ENCODE peak calls at places on chromosomes 13 and 19, in six cellular contexts. C is adrenal gland, D is choroid plexus epithelial cell, F is testis, U is left ventricle myocardium inferior, R is tibial artery. L is an unnamed sample.

GRCh38 chr19:5932593-5933262 is 18.7 kb downstream of the CAPS start:
- DNase-seq in C (no peak), D (no peak), F (no peak), U (no peak), R (no peak), L (no peak)

GRCh38 chr13:109652536-109652935 is 133.8 kb downstream of the IRS2 start:
- DNase-seq in C (no peak), D (peak; percentile 61), F (no peak), U (no peak), R (no peak), L (no peak)

GRCh38 chr13:110628477-110628793 is 13.1 kb downstream of the NAXD start:
- DNase-seq in C (peak; percentile 69), D (peak; percentile 85), F (no peak), U (no peak), R (no peak), L (no peak)

GRCh38 chr19:54355675-54356074 is 9.1 kb downstream of the LAIR1 start:
- DNase-seq in C (no peak), D (no peak), F (no peak), U (no peak), R (peak; percentile 55), L (no peak)

GRCh38 chr19:30326076-30326710 is 46.0 kb upstream of the ZNF536 start:
- DNase-seq in C (no peak), D (no peak), F (no peak), U (peak; percentile 70), R (no peak), L (no peak)

GRCh38 chr19:28290963-28291657 is 921.8 kb downstream of the UQCRFS1 start:
- DNase-seq in C (no peak), D (peak; percentile 30), F (no peak), U (no peak), R (no peak), L (no peak)

GRCh38 chr19:677201-677600 is 1.0 kb downstream of the FSTL3 start:
- DNase-seq in C (peak; percentile 92), D (peak; percentile 87), F (peak; percentile 58), U (peak; percentile 78), R (peak; percentile 95), L (peak; percentile 72)

GRCh38 chr19:8108560-8109445 is 40.6 kb downstream of the FBN3 start:
- DNase-seq in C (no peak), D (no peak), F (no peak), U (no peak), R (no peak), L (no peak)

GRCh38 chr13:112106467-112107141 is 39.7 kb downstream of the SOX1 start:
- DNase-seq in C (no peak), D (no peak), F (no peak), U (no peak), R (no peak), L (no peak)

GRCh38 chr19:342801-343421 is 1.7 kb downstream of the MIER2 start:
- DNase-seq in C (peak; percentile 77), D (peak; percentile 88), F (peak; percentile 50), U (peak; percentile 67), R (peak; percentile 79), L (no peak)

GRCh38 chr13:52359534-52359933 is 46.4 kb downstream of the THSD1 start:
- DNase-seq in C (no peak), D (peak; percentile 25), F (no peak), U (no peak), R (no peak), L (no peak)

GRCh38 chr13:37747071-37747612 is 122.4 kb downstream of the TRPC4 start:
- DNase-seq in C (no peak), D (peak; percentile 91), F (no peak), U (no peak), R (no peak), L (no peak)

GRCh38 chr19:50416034-50416814 is 2.5 kb upstream of the SPIB start:
- DNase-seq in C (no peak), D (no peak), F (no peak), U (no peak), R (no peak), L (no peak)
- H3K4me3 ChIP-seq in C (no peak overlapping the region), D (no peak overlapping the region), F (no peak overlapping the region), U (no peak overlapping the region), R (no peak overlapping the region), L (no peak overlapping the region)

GRCh38 chr13:33284916-33285315 is 639 bp downstream of the STARD13 start:
- DNase-seq in C (no peak), D (peak; percentile 46), F (no peak), U (no peak), R (no peak), L (no peak)

GRCh38 chr13:33285420-33286124 is at the start of gene STARD13:
- DNase-seq in C (peak; percentile 96), D (peak; percentile 98), F (peak; percentile 95), U (peak; percentile 94), R (peak; percentile 98), L (peak; percentile 93)

GRCh38 chr13:33284016-33284415 is 1.5 kb downstream of the STARD13 start:
- DNase-seq in C (no peak), D (peak; percentile 55), F (no peak), U (no peak), R (no peak), L (no peak)

GRCh38 chr13:33287142-33287882 is 1.8 kb upstream of the STARD13 start:
- DNase-seq in C (no peak), D (no peak), F (no peak), U (no peak), R (no peak), L (no peak)

GRCh38 chr13:33286143-33286542 is 588 bp upstream of the STARD13 start:
- DNase-seq in C (no peak), D (peak; percentile 47), F (peak; percentile 57), U (no peak), R (no peak), L (no peak)
- H3K4me3 ChIP-seq in C (no peak overlapping the region), D (peak overlapping the region; percentile 82), F (peak overlapping the region; percentile 67), U (peak overlapping the region; percentile 82), R (peak overlapping the region; percentile 68), L (peak overlapping the region; percentile 89)

DNA sequence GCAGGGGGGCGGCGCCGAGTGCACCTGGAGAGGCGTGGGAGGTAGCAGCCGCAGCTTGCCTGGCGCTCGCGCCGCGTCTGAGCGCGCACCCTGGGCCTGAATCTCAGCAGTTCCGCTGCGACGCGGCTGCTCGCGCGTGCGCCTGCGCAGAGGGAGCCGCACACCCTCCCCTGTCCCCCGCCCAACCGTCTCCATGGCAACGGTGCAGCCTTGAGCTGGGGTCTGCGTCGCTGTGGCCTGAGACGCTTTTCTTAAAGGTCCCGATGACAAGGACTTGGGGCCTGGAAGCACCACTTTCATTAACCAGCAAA is at the start of gene PNMA8B:
- DNase-seq in C (peak; percentile 94), D (peak; percentile 65), F (peak; percentile 86), U (peak; percentile 63), R (peak; percentile 69), L (no peak)
- H3K4me3 ChIP-seq in C (no peak within 1 kb of the TSS), D (peak within 1 kb of the TSS; percentile 57), F (peak within 1 kb of the TSS; percentile 33), U (peak within 1 kb of the TSS; percentile 60), R (peak within 1 kb of the TSS; percentile 34), L (peak within 1 kb of the TSS; percentile 67)

GRCh38 chr19:55645512-55645881 is 2.0 kb downstream of the ZNF581 start:
- DNase-seq in C (no peak), D (no peak), F (no peak), U (no peak), R (no peak), L (no peak)
- H3K4me3 ChIP-seq in C (no peak overlapping the region), D (no peak overlapping the region), F (no peak overlapping the region), U (peak overlapping the region; percentile 93), R (no peak overlapping the region), L (no peak overlapping the region)

L was measured in thoracic aorta.